ENCODE peak calls at places on chromosomes 6 and 20, in five cellular contexts. Y, O, J, A and R are unnamed samples.

GRCh38 chr6:111252451-111252850 is 165.1 kb downstream of the SLC16A10 start:
- DNase-seq in A (no peak), O (no peak), J (no peak), Y (no peak), R (no peak)

GRCh38 chr20:40650707-40651106 is 38.3 kb downstream of the MAFB start:
- DNase-seq in A (peak; percentile 68), J (no peak), Y (no peak), O (no peak), R (no peak)

GRCh38 chr6:23414204-23414501 is 711.9 kb upstream of the NRSN1 start:
- DNase-seq in A (peak; percentile 10), J (no peak), Y (no peak), O (no peak), R (peak; percentile 80)

GRCh38 chr20:52975024-52975732 is 3.0 kb downstream of the TSHZ2 start:
- DNase-seq in J (no peak), A (no peak), Y (no peak), O (no peak), R (peak; percentile 9)

GRCh38 chr6:140178550-140179334 is 804.3 kb upstream of the CITED2 start:
- DNase-seq in Y (no peak), O (no peak), J (no peak), A (no peak), R (no peak)

GRCh38 chr6:24936641-24937317 is 1.0 kb upstream of the RIPOR2 start:
- DNase-seq in O (no peak), A (no peak), Y (no peak), J (no peak), R (no peak)

GRCh38 chr20:6590891-6591679 is 176.4 kb upstream of the BMP2 start:
- DNase-seq in A (no peak), Y (no peak), O (no peak), J (no peak), R (peak; percentile 63)

GRCh38 chr6:130913119-130913518 is 85.9 kb downstream of the SMLR1 start:
- DNase-seq in Y (no peak), J (no peak), O (no peak), A (no peak), R (no peak)

GRCh38 chr20:64079273-64080012 is at the start of gene RGS19:
- DNase-seq in Y (peak; percentile 68), A (peak; percentile 48), J (peak; percentile 86), O (peak; percentile 77), R (no peak)

GRCh38 chr6:52538921-52539354 is 37.9 kb downstream of the TRAM2 start:
- DNase-seq in A (peak; percentile 92), O (no peak), J (no peak), Y (no peak), R (peak; percentile 69)

GRCh38 chr6:35177586-35177985 is 36.2 kb upstream of the SCUBE3 start:
- DNase-seq in J (no peak), A (peak; percentile 46), O (no peak), Y (no peak), R (no peak)

GRCh38 chr6:10391799-10392198 is 23.1 kb downstream of the TFAP2A start:
- DNase-seq in A (no peak), O (peak; percentile 17), J (no peak), Y (no peak), R (no peak)

DNA sequence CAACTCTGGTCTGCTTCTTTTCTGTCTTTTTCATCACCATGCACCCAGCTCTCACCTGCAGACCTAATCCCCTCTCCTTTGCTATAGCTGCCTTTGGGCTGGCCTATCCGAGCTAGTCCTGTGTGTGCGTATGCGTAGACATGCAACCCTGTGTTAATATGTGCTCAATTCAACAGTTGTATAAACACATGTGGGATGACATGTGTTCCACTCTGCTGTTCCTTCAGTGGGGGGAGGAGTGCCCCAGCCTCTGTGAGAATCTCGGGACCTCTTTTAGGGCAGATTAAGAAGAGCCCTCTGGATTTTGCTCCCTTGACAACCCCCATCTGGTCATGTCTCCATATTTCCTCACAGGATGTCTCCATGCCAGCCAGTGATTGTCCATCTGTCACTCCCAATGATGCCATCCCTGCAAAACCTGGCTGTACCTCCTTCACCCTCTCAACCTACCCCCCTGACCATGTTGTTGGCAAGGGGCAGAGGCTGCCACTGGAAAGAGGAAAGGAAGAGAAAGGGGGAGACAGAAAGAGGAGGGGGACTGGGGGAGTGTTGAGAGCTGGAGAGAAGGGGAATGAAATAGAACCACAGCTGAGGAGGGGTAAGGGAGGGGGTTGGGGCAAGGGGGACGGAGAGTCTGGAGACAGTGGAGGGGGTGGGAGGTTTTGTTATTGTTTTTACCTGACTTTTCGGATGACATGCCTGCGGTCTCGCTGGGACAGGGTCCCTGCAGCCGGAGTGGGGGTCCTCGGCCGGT is 431 bp downstream of the PRRT1 start:
- DNase-seq in O (no peak), Y (no peak), A (no peak), J (no peak), R (no peak)
- H3K27ac ChIP-seq in O (no peak overlapping the region), Y (no peak overlapping the region), A (no peak overlapping the region), J (no peak overlapping the region), R (no peak overlapping the region)

GRCh38 chr6:125923371-125923877 is 33.1 kb upstream of the HINT3 start:
- DNase-seq in O (no peak), Y (no peak), A (no peak), J (no peak), R (peak; percentile 20)

GRCh38 chr6:125924697-125925358 is 31.7 kb upstream of the HINT3 start:
- DNase-seq in A (no peak), O (no peak), J (no peak), Y (no peak), R (no peak)

GRCh38 chr6:125927761-125928160 is 28.8 kb upstream of the HINT3 start:
- DNase-seq in O (no peak), Y (no peak), J (no peak), A (no peak), R (no peak)

GRCh38 chr6:125924169-125924568 is 32.4 kb upstream of the HINT3 start:
- DNase-seq in O (no peak), Y (no peak), A (peak; percentile 40), J (no peak), R (peak; percentile 43)

GRCh38 chr6:125926711-125927110 is 29.9 kb upstream of the HINT3 start:
- DNase-seq in Y (no peak), A (no peak), J (no peak), O (no peak), R (no peak)
- H2BK12ac ChIP-seq in Y (no peak overlapping the region), A (no peak overlapping the region), J (no peak overlapping the region), O (no peak overlapping the region), R (no peak overlapping the region)

GRCh38 chr6:4727236-4727635 is 49.0 kb upstream of the CDYL start:
- DNase-seq in Y (no peak), A (peak; percentile 19), O (no peak), J (no peak), R (peak; percentile 50)
- H3K27ac ChIP-seq in Y (no peak overlapping the region), A (no peak overlapping the region), O (no peak overlapping the region), J (no peak overlapping the region), R (no peak overlapping the region)

GRCh38 chr6:3617681-3618299 is 133.7 kb downstream of the PXDC1 start:
- DNase-seq in J (peak; percentile 47), O (no peak), Y (no peak), A (no peak), R (no peak)
- H2BK12ac ChIP-seq in J (no peak overlapping the region), O (no peak overlapping the region), Y (no peak overlapping the region), A (no peak overlapping the region), R (no peak overlapping the region)

DNA sequence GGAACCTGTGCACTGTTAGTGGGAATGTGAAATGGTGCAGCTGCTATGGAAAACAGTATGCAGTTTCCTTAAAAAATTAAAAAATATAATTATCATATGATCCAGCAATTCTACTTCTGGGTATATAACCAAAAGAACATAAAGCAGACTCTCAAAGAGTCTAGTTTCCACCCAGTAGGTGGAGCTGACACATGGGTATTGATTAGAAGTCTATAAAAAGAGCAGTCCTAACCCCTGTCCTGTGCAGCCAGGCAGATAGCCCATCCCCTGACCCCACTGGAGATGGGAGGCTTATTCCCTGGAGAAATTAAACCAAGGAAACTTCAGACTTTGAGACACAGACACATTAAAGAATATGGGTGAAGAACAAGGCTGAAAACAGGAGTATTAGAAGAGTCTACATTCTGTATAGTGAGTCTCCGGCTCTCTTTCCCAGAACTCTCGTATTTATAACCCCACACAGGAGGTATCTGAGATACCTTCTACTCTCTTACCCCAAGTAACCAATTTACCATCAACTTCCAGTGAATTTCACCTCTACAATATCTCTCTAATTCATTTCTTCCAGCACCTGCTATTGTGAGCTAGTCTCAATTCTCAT is 92.3 kb downstream of the SEL1L2 start:
- DNase-seq in J (no peak), A (no peak), O (no peak), Y (no peak), R (no peak)
- H3K27ac ChIP-seq in J (no peak overlapping the region), A (no peak overlapping the region), O (no peak overlapping the region), Y (no peak overlapping the region), R (no peak overlapping the region)

GRCh38 chr6:15101130-15101529 is 144.7 kb upstream of the JARID2 start:
- DNase-seq in Y (no peak), A (no peak), O (no peak), J (no peak), R (no peak)
- H2BK12ac ChIP-seq in Y (no peak overlapping the region), A (no peak overlapping the region), O (no peak overlapping the region), J (no peak overlapping the region), R (no peak overlapping the region)

GRCh38 chr20:32970973-32971300 is 33.3 kb downstream of the SUN5 start:
- DNase-seq in A (no peak), J (peak; percentile 43), Y (peak; percentile 21), O (no peak), R (no peak)

GRCh38 chr20:32970115-32970972 is 33.9 kb downstream of the SUN5 start:
- DNase-seq in A (no peak), J (no peak), O (no peak), Y (peak; percentile 23), R (no peak)

GRCh38 chr20:32971703-32972161 is 32.5 kb downstream of the SUN5 start:
- DNase-seq in Y (peak; percentile 22), J (peak; percentile 46), A (no peak), O (no peak), R (no peak)

GRCh38 chr20:32973077-32973717 is 31.0 kb downstream of the SUN5 start:
- DNase-seq in O (no peak), A (no peak), J (peak; percentile 47), Y (no peak), R (no peak)

GRCh38 chr20:32972181-32973076 is 31.8 kb downstream of the SUN5 start:
- DNase-seq in J (peak; percentile 46), Y (peak; percentile 47), O (no peak), A (peak; percentile 18), R (no peak)
- H3K27ac ChIP-seq in J (no peak overlapping the region), Y (no peak overlapping the region), O (peak overlapping the region; percentile 31), A (no peak overlapping the region), R (no peak overlapping the region)